ENCODE peak calls at places on chromosomes 3 and 15, in nine cellular contexts. One of them, this sample, is unnamed.

GRCh38 chr3:62003833-62004232 is 369.5 kb downstream of the FEZF2 start:
- DNase-seq in kidney tubule cell: no peak
- DNase-seq in NCI-H1092: no peak
- DNase-seq in DMS 273 treated with DMSO at 0.1 percent for 48 hours: no peak
- DNase-seq in NCI-H748 treated with DMSO at 0.1 percent for 48 hours: no peak
- DNase-seq in activated T-helper 1 cell treated with anti-CD3 and anti-CD28 coated beads, Interleukin-2, amount 50 U/mL, for 16 hours: no peak
- DNase-seq in KG1: no peak
- DNase-seq in cardiac septum: no peak
- DNase-seq in central memory CD4-positive, alpha-beta T cell: no peak
- DNase-seq in this sample: no peak

GRCh38 chr3:49013113-49013737 is 5.2 kb downstream of the DALRD3 start:
- DNase-seq in DMS 273 treated with DMSO at 0.1 percent for 48 hours: no peak
- DNase-seq in NCI-H748 treated with DMSO at 0.1 percent for 48 hours: no peak
- DNase-seq in central memory CD4-positive, alpha-beta T cell: no peak
- DNase-seq in kidney tubule cell: no peak
- DNase-seq in NCI-H1092: no peak
- DNase-seq in cardiac septum: no peak
- DNase-seq in activated T-helper 1 cell treated with anti-CD3 and anti-CD28 coated beads, Interleukin-2, amount 50 U/mL, for 16 hours: no peak
- DNase-seq in KG1: no peak
- DNase-seq in this sample: no peak

GRCh38 chr3:152471814-152472605 is 203.3 kb downstream of the MBNL1 start:
- DNase-seq in DMS 273 treated with DMSO at 0.1 percent for 48 hours: peak
- DNase-seq in activated T-helper 1 cell treated with anti-CD3 and anti-CD28 coated beads, Interleukin-2, amount 50 U/mL, for 16 hours: peak
- DNase-seq in NCI-H1092: peak
- DNase-seq in cardiac septum: no peak
- DNase-seq in central memory CD4-positive, alpha-beta T cell: peak
- DNase-seq in NCI-H748 treated with DMSO at 0.1 percent for 48 hours: peak
- DNase-seq in kidney tubule cell: peak
- DNase-seq in KG1: peak
- DNase-seq in this sample: peak

GRCh38 chr3:99747915-99748314 is 69.7 kb upstream of the CMSS1 start:
- DNase-seq in NCI-H1092: no peak
- DNase-seq in central memory CD4-positive, alpha-beta T cell: no peak
- DNase-seq in DMS 273 treated with DMSO at 0.1 percent for 48 hours: no peak
- DNase-seq in cardiac septum: no peak
- DNase-seq in KG1: no peak
- DNase-seq in NCI-H748 treated with DMSO at 0.1 percent for 48 hours: no peak
- DNase-seq in kidney tubule cell: peak
- DNase-seq in activated T-helper 1 cell treated with anti-CD3 and anti-CD28 coated beads, Interleukin-2, amount 50 U/mL, for 16 hours: no peak
- DNase-seq in this sample: peak

GRCh38 chr3:143737065-143737464 is 111.2 kb downstream of the SLC9A9 start:
- DNase-seq in central memory CD4-positive, alpha-beta T cell: no peak
- DNase-seq in KG1: no peak
- DNase-seq in cardiac septum: no peak
- DNase-seq in activated T-helper 1 cell treated with anti-CD3 and anti-CD28 coated beads, Interleukin-2, amount 50 U/mL, for 16 hours: no peak
- DNase-seq in NCI-H748 treated with DMSO at 0.1 percent for 48 hours: no peak
- DNase-seq in kidney tubule cell: peak
- DNase-seq in NCI-H1092: no peak
- DNase-seq in DMS 273 treated with DMSO at 0.1 percent for 48 hours: no peak
- DNase-seq in this sample: peak

GRCh38 chr3:189369636-189370035 is 197.9 kb downstream of the TPRG1 start:
- DNase-seq in KG1: no peak
- DNase-seq in NCI-H1092: no peak
- DNase-seq in central memory CD4-positive, alpha-beta T cell: no peak
- DNase-seq in NCI-H748 treated with DMSO at 0.1 percent for 48 hours: no peak
- DNase-seq in cardiac septum: no peak
- DNase-seq in DMS 273 treated with DMSO at 0.1 percent for 48 hours: no peak
- DNase-seq in kidney tubule cell: no peak
- DNase-seq in activated T-helper 1 cell treated with anti-CD3 and anti-CD28 coated beads, Interleukin-2, amount 50 U/mL, for 16 hours: no peak
- DNase-seq in this sample: no peak

GRCh38 chr3:12986521-12986920 is 86.7 kb downstream of the IQSEC1 start:
- DNase-seq in activated T-helper 1 cell treated with anti-CD3 and anti-CD28 coated beads, Interleukin-2, amount 50 U/mL, for 16 hours: no peak
- DNase-seq in NCI-H748 treated with DMSO at 0.1 percent for 48 hours: no peak
- DNase-seq in kidney tubule cell: no peak
- DNase-seq in NCI-H1092: no peak
- DNase-seq in DMS 273 treated with DMSO at 0.1 percent for 48 hours: no peak
- DNase-seq in KG1: no peak
- DNase-seq in cardiac septum: peak
- DNase-seq in central memory CD4-positive, alpha-beta T cell: no peak
- DNase-seq in this sample: no peak

GRCh38 chr15:95174880-95175279 is 943.5 kb downstream of the MCTP2 start:
- DNase-seq in central memory CD4-positive, alpha-beta T cell: no peak
- DNase-seq in KG1: no peak
- DNase-seq in DMS 273 treated with DMSO at 0.1 percent for 48 hours: no peak
- DNase-seq in activated T-helper 1 cell treated with anti-CD3 and anti-CD28 coated beads, Interleukin-2, amount 50 U/mL, for 16 hours: no peak
- DNase-seq in NCI-H748 treated with DMSO at 0.1 percent for 48 hours: no peak
- DNase-seq in NCI-H1092: no peak
- DNase-seq in kidney tubule cell: peak
- DNase-seq in cardiac septum: no peak
- DNase-seq in this sample: peak

GRCh38 chr3:128226794-128227399 is 73.6 kb downstream of the EEFSEC start:
- DNase-seq in kidney tubule cell: peak
- DNase-seq in DMS 273 treated with DMSO at 0.1 percent for 48 hours: no peak
- DNase-seq in central memory CD4-positive, alpha-beta T cell: peak
- DNase-seq in NCI-H1092: no peak
- DNase-seq in activated T-helper 1 cell treated with anti-CD3 and anti-CD28 coated beads, Interleukin-2, amount 50 U/mL, for 16 hours: no peak
- DNase-seq in NCI-H748 treated with DMSO at 0.1 percent for 48 hours: no peak
- DNase-seq in KG1: no peak
- DNase-seq in cardiac septum: no peak
- DNase-seq in this sample: no peak

GRCh38 chr15:80208758-80209734 is 43.0 kb downstream of the CTXND1 start:
- DNase-seq in activated T-helper 1 cell treated with anti-CD3 and anti-CD28 coated beads, Interleukin-2, amount 50 U/mL, for 16 hours: no peak
- DNase-seq in KG1: no peak
- DNase-seq in cardiac septum: no peak
- DNase-seq in central memory CD4-positive, alpha-beta T cell: no peak
- DNase-seq in kidney tubule cell: no peak
- DNase-seq in NCI-H1092: no peak
- DNase-seq in NCI-H748 treated with DMSO at 0.1 percent for 48 hours: no peak
- DNase-seq in DMS 273 treated with DMSO at 0.1 percent for 48 hours: no peak
- DNase-seq in this sample: no peak

GRCh38 chr3:151974067-151974466 is 100.6 kb downstream of the SUCNR1 start:
- DNase-seq in KG1: no peak
- DNase-seq in kidney tubule cell: no peak
- DNase-seq in DMS 273 treated with DMSO at 0.1 percent for 48 hours: peak
- DNase-seq in activated T-helper 1 cell treated with anti-CD3 and anti-CD28 coated beads, Interleukin-2, amount 50 U/mL, for 16 hours: no peak
- DNase-seq in central memory CD4-positive, alpha-beta T cell: no peak
- DNase-seq in cardiac septum: no peak
- DNase-seq in NCI-H748 treated with DMSO at 0.1 percent for 48 hours: no peak
- DNase-seq in NCI-H1092: no peak
- DNase-seq in this sample: no peak

GRCh38 chr3:190357468-190357867 is 30.5 kb upstream of the CLDN16 start:
- DNase-seq in KG1: no peak
- DNase-seq in central memory CD4-positive, alpha-beta T cell: no peak
- DNase-seq in DMS 273 treated with DMSO at 0.1 percent for 48 hours: no peak
- DNase-seq in activated T-helper 1 cell treated with anti-CD3 and anti-CD28 coated beads, Interleukin-2, amount 50 U/mL, for 16 hours: no peak
- DNase-seq in NCI-H1092: no peak
- DNase-seq in kidney tubule cell: no peak
- DNase-seq in cardiac septum: no peak
- DNase-seq in NCI-H748 treated with DMSO at 0.1 percent for 48 hours: no peak
- DNase-seq in this sample: no peak

GRCh38 chr3:72690646-72691045 is 157.6 kb downstream of the SHQ1 start:
- DNase-seq in NCI-H1092: no peak
- DNase-seq in cardiac septum: no peak
- DNase-seq in DMS 273 treated with DMSO at 0.1 percent for 48 hours: no peak
- DNase-seq in kidney tubule cell: no peak
- DNase-seq in KG1: no peak
- DNase-seq in activated T-helper 1 cell treated with anti-CD3 and anti-CD28 coated beads, Interleukin-2, amount 50 U/mL, for 16 hours: no peak
- DNase-seq in central memory CD4-positive, alpha-beta T cell: no peak
- DNase-seq in NCI-H748 treated with DMSO at 0.1 percent for 48 hours: no peak
- DNase-seq in this sample: no peak

GRCh38 chr3:42708611-42709151 is 6.1 kb upstream of the HHATL start:
- DNase-seq in KG1: no peak
- DNase-seq in DMS 273 treated with DMSO at 0.1 percent for 48 hours: no peak
- DNase-seq in NCI-H748 treated with DMSO at 0.1 percent for 48 hours: no peak
- DNase-seq in NCI-H1092: no peak
- DNase-seq in cardiac septum: peak
- DNase-seq in kidney tubule cell: no peak
- DNase-seq in activated T-helper 1 cell treated with anti-CD3 and anti-CD28 coated beads, Interleukin-2, amount 50 U/mL, for 16 hours: no peak
- DNase-seq in central memory CD4-positive, alpha-beta T cell: no peak
- DNase-seq in this sample: no peak

GRCh38 chr3:189304465-189305341 is 132.9 kb downstream of the TPRG1 start:
- DNase-seq in NCI-H748 treated with DMSO at 0.1 percent for 48 hours: peak
- DNase-seq in cardiac septum: no peak
- DNase-seq in NCI-H1092: peak
- DNase-seq in DMS 273 treated with DMSO at 0.1 percent for 48 hours: no peak
- DNase-seq in central memory CD4-positive, alpha-beta T cell: no peak
- DNase-seq in activated T-helper 1 cell treated with anti-CD3 and anti-CD28 coated beads, Interleukin-2, amount 50 U/mL, for 16 hours: no peak
- DNase-seq in KG1: no peak
- DNase-seq in kidney tubule cell: peak
- DNase-seq in this sample: no peak

GRCh38 chr15:86082619-86083377 is 3.1 kb downstream of the AGBL1 start:
- DNase-seq in DMS 273 treated with DMSO at 0.1 percent for 48 hours: no peak
- DNase-seq in cardiac septum: no peak
- DNase-seq in NCI-H748 treated with DMSO at 0.1 percent for 48 hours: no peak
- DNase-seq in KG1: no peak
- DNase-seq in kidney tubule cell: no peak
- DNase-seq in activated T-helper 1 cell treated with anti-CD3 and anti-CD28 coated beads, Interleukin-2, amount 50 U/mL, for 16 hours: no peak
- DNase-seq in central memory CD4-positive, alpha-beta T cell: peak
- DNase-seq in NCI-H1092: no peak
- DNase-seq in this sample: no peak

GRCh38 chr3:149273096-149273751 is 51.6 kb upstream of the CP start:
- DNase-seq in KG1: peak
- DNase-seq in NCI-H748 treated with DMSO at 0.1 percent for 48 hours: peak
- DNase-seq in kidney tubule cell: peak
- DNase-seq in activated T-helper 1 cell treated with anti-CD3 and anti-CD28 coated beads, Interleukin-2, amount 50 U/mL, for 16 hours: no peak
- DNase-seq in NCI-H1092: peak
- DNase-seq in central memory CD4-positive, alpha-beta T cell: peak
- DNase-seq in DMS 273 treated with DMSO at 0.1 percent for 48 hours: peak
- DNase-seq in cardiac septum: no peak
- DNase-seq in this sample: peak

GRCh38 chr3:176769547-176770190 is 427.6 kb downstream of the TBL1XR1 start:
- DNase-seq in cardiac septum: no peak
- DNase-seq in DMS 273 treated with DMSO at 0.1 percent for 48 hours: no peak
- DNase-seq in KG1: no peak
- DNase-seq in central memory CD4-positive, alpha-beta T cell: no peak
- DNase-seq in NCI-H1092: no peak
- DNase-seq in NCI-H748 treated with DMSO at 0.1 percent for 48 hours: no peak
- DNase-seq in activated T-helper 1 cell treated with anti-CD3 and anti-CD28 coated beads, Interleukin-2, amount 50 U/mL, for 16 hours: no peak
- DNase-seq in kidney tubule cell: no peak
- DNase-seq in this sample: no peak

GRCh38 chr3:46098319-46098761 is 71.1 kb upstream of the XCR1 start:
- DNase-seq in cardiac septum: peak
- DNase-seq in kidney tubule cell: peak
- DNase-seq in KG1: peak
- DNase-seq in central memory CD4-positive, alpha-beta T cell: peak
- DNase-seq in activated T-helper 1 cell treated with anti-CD3 and anti-CD28 coated beads, Interleukin-2, amount 50 U/mL, for 16 hours: no peak
- DNase-seq in NCI-H748 treated with DMSO at 0.1 percent for 48 hours: no peak
- DNase-seq in DMS 273 treated with DMSO at 0.1 percent for 48 hours: no peak
- DNase-seq in NCI-H1092: no peak
- DNase-seq in this sample: no peak